ENCODE peak calls at places on chromosomes 2 and 18, in nine cellular contexts. O, M, Z, W, S, R, F, U and K are unnamed samples.

GRCh38 chr18:4869101-4869500 is 328.0 kb downstream of the AKAIN1 start:
- DNase-seq in M (no peak), R (no peak), Z (no peak), O (no peak), S (peak), U (no peak), W (no peak), F (no peak), K (no peak)

GRCh38 chr2:57842531-57842930 is 204.1 kb upstream of the VRK2 start:
- DNase-seq in O (no peak), M (no peak), S (no peak), W (no peak), R (no peak), U (peak), F (no peak), Z (peak), K (no peak)

GRCh38 chr2:238123991-238124470 is 14.4 kb upstream of the KLHL30 start:
- DNase-seq in M (peak), W (no peak), F (no peak), O (no peak), U (no peak), S (no peak), R (no peak), Z (no peak), K (no peak)

GRCh38 chr2:64177315-64177714 is 33.1 kb upstream of the PELI1 start:
- DNase-seq in U (no peak), O (no peak), W (no peak), Z (peak), F (no peak), S (no peak), R (no peak), M (no peak), K (no peak)

GRCh38 chr2:231390667-231391066 is 4.8 kb upstream of the B3GNT7 start:
- DNase-seq in M (no peak), O (no peak), F (no peak), S (no peak), R (no peak), Z (no peak), W (no peak), U (no peak), K (no peak)

GRCh38 chr2:20469595-20469994 is 22.7 kb downstream of the RHOB start:
- DNase-seq in F (no peak), S (no peak), R (no peak), Z (no peak), U (no peak), O (no peak), W (no peak), M (no peak), K (no peak)

GRCh38 chr2:71666094-71666474 is 212.7 kb downstream of the DYSF start:
- DNase-seq in S (no peak), W (no peak), F (no peak), O (no peak), Z (no peak), M (peak), R (no peak), U (no peak), K (no peak)

GRCh38 chr2:96963316-96963715 is 23.1 kb downstream of the FAM178B start:
- DNase-seq in O (no peak), S (no peak), F (no peak), W (no peak), Z (no peak), M (no peak), U (no peak), R (no peak), K (no peak)

GRCh38 chr2:226031078-226031937 is 631.8 kb downstream of the NYAP2 start:
- DNase-seq in W (peak), R (peak), Z (peak), U (peak), O (no peak), M (peak), S (peak), F (peak), K (peak)